ENCODE peak calls at places on chromosomes 11 and 22, in eight cellular contexts. C is body of pancreas, U is A549, I is uterus, Q is spleen, D is IMR-90, G is lower leg skin, R is K562. K is an unnamed sample.

GRCh38 chr11:83483808-83484207 is 197.6 kb upstream of the CCDC90B start:
- DNase-seq in C (no peak), U (no peak), I (no peak), Q (no peak), D (no peak), G (no peak), R (no peak), K (no peak)

GRCh38 chr11:83349371-83349770 is 63.2 kb upstream of the CCDC90B start:
- DNase-seq in C (no peak), U (no peak), I (no peak), Q (no peak), D (no peak), G (no peak), R (no peak), K (no peak)

GRCh38 chr11:42407379-42407778 is 904.4 kb upstream of the API5 start:
- DNase-seq in C (no peak), U (no peak), I (no peak), Q (no peak), D (no peak), G (no peak), R (no peak), K (no peak)

GRCh38 chr11:98194611-98195010 is 826.1 kb upstream of the CNTN5 start:
- DNase-seq in C (no peak), U (no peak), I (no peak), Q (no peak), D (no peak), G (no peak), R (peak; percentile 9), K (no peak)

GRCh38 chr11:30285416-30286121 is 37.3 kb upstream of the ARL14EP start:
- DNase-seq in C (no peak), U (no peak), I (no peak), Q (no peak), D (no peak), G (no peak), R (no peak), K (no peak)

GRCh38 chr11:60798631-60799030 is 13.5 kb downstream of the MS4A10 start:
- DNase-seq in C (no peak), U (no peak), I (no peak), Q (no peak), D (no peak), G (no peak), R (no peak), K (no peak)

GRCh38 chr11:66391322-66391721 is 19.8 kb upstream of the SLC29A2 start:
- DNase-seq in C (no peak), U (no peak), I (no peak), Q (no peak), D (no peak), G (no peak), R (no peak), K (no peak)

GRCh38 chr11:34757026-34757451 is 136.1 kb downstream of the EHF start:
- DNase-seq in C (no peak), U (peak; percentile 32), I (no peak), Q (no peak), D (no peak), G (no peak), R (no peak), K (no peak)

GRCh38 chr11:32852142-32852541 is 22.4 kb downstream of the PRRG4 start:
- DNase-seq in C (no peak), U (peak; percentile 45), I (no peak), Q (no peak), D (peak; percentile 16), G (no peak), R (no peak), K (no peak)

GRCh38 chr22:25518000-25518663 is 46.3 kb upstream of the GRK3 start:
- DNase-seq in C (no peak), U (no peak), I (no peak), Q (no peak), D (no peak), G (no peak), R (no peak), K (no peak)

GRCh38 chr11:27108809-27109208 is 68.2 kb downstream of the BBOX1 start:
- DNase-seq in C (no peak), U (no peak), I (no peak), Q (no peak), D (no peak), G (no peak), R (no peak), K (no peak)

GRCh38 chr11:69110451-69110850 is 45.3 kb upstream of the SMIM38 start:
- DNase-seq in C (no peak), U (no peak), I (no peak), Q (no peak), D (no peak), G (no peak), R (no peak), K (no peak)

GRCh38 chr11:44728491-44728910 is 1.7 kb downstream of the TSPAN18 start:
- DNase-seq in C (no peak), U (no peak), I (no peak), Q (no peak), D (no peak), G (no peak), R (no peak), K (no peak)

GRCh38 chr11:117600261-117600783 is 196.7 kb downstream of the DSCAML1 start:
- DNase-seq in C (no peak), U (no peak), I (no peak), Q (no peak), D (no peak), G (no peak), R (no peak), K (no peak)

GRCh38 chr11:120169981-120170698 is 32.2 kb upstream of the TRIM29 start:
- DNase-seq in C (no peak), U (no peak), I (no peak), Q (no peak), D (no peak), G (no peak), R (no peak), K (no peak)

GRCh38 chr11:103659743-103660142 is 376.7 kb upstream of the DDI1 start:
- DNase-seq in C (no peak), U (no peak), I (no peak), Q (no peak), D (peak; percentile 62), G (no peak), R (no peak), K (no peak)

GRCh38 chr22:44026630-44027511 is 2.8 kb downstream of the PARVB start:
- DNase-seq in C (peak; percentile 24), U (no peak), I (peak; percentile 60), Q (peak; percentile 95), D (peak; percentile 63), G (peak; percentile 85), R (peak; percentile 82), K (peak; percentile 59)
- TF ChIP-seq POLR2A in C (no peak), U (no peak), I (peak; percentile 12), Q (peak; percentile 44), D (peak; percentile 36), G (no peak), R (peak; percentile 46), K (no peak)

GRCh38 chr22:39517470-39517869 is 2.9 kb upstream of the ATF4 start:
- DNase-seq in C (no peak), U (no peak), I (no peak), Q (no peak), D (no peak), G (no peak), R (no peak), K (no peak)
- TF ChIP-seq POLR2A in C (no peak), U (no peak), I (no peak), Q (no peak), D (no peak), G (no peak), R (no peak), K (no peak)

DNA sequence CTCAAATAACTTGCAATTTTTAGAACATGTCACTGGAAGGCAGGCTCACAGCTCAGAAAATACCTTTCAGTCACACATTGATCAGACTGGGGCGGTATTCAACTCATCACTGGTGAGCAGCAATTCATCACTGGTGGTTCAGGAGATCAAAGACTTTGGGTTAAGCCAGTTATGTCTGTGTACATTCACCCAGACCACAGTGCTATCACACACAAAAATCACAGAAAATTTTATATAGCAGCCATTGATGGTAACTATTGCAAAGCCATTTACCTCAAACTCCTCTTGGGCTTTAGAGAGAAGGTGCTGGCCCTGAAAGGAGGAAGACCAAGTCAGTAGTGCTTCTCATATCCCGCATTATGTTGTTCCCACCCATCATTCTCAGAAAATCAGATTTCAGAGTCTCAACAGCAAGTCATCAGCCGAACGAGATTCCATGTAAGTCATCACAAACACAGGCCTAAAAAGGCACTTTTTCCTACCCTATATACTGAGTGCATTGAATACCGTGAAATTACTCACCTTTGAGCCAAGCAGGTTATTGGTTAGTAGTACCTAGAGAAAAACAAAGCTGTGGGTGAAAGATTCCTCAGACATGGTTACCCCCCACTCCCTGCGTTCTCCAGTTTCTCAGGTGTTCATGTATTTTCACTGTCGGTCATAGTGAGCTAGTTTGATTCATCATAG is 14.0 kb upstream of the WDR74 start:
- DNase-seq in C (no peak), U (no peak), I (no peak), Q (no peak), D (no peak), G (no peak), R (peak; percentile 14), K (no peak)
- TF ChIP-seq POLR2A in C (no peak), U (no peak), I (no peak), Q (no peak), D (no peak), G (no peak), R (peak; percentile 65), K (no peak)

GRCh38 chr11:111348147-111348546 is 30.9 kb downstream of the POU2AF1 start:
- DNase-seq in C (no peak), U (no peak), I (no peak), Q (no peak), D (no peak), G (no peak), R (no peak), K (no peak)

GRCh38 chr11:111344032-111344431 is 35.0 kb downstream of the POU2AF1 start:
- DNase-seq in C (no peak), U (peak; percentile 49), I (peak; percentile 81), Q (no peak), D (peak; percentile 79), G (peak; percentile 59), R (no peak), K (no peak)

GRCh38 chr11:111349191-111349695 is 29.8 kb downstream of the POU2AF1 start:
- DNase-seq in C (no peak), U (no peak), I (no peak), Q (no peak), D (no peak), G (no peak), R (no peak), K (no peak)

GRCh38 chr11:111347723-111348115 is 31.4 kb downstream of the POU2AF1 start:
- DNase-seq in C (no peak), U (no peak), I (no peak), Q (no peak), D (peak; percentile 28), G (peak; percentile 14), R (no peak), K (no peak)

DNA sequence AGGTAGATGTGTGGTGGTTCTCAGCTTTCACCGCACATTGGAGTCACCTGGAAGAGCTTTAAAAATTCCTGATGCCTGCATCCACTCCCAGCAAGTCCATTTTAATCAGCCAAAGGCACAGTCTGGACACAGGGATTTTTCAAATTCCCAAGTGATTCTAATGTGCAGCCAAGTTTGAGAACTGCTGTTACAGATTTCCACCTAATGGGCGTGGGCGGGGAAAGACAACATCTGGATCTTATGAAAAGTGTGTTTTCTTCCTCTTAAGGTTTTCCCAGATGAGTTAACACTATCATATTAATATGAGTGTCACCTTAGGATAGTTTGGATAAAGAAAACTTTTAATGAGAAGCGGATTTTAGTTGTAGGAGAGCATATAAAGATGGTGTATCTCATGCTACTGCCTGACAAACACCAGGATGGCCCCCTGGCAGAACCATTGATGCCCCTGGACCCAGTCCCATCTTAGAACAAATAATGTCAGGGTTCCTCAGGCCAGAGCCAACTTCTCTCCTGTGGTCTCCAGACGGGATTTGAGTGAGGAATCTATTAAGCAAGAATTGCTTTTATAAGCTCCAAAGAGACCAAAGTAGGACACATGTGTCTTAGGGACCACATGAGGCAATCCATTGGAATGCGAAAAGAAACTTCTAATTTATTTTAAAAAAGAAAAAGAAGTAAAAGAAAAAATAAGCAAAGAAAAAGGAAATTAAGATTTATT is 31.9 kb downstream of the POU2AF1 start:
- DNase-seq in C (no peak), U (no peak), I (peak; percentile 49), Q (no peak), D (no peak), G (peak; percentile 15), R (no peak), K (peak; percentile 62)
- TF ChIP-seq POLR2A in C (no peak), U (no peak), I (no peak), Q (no peak), D (no peak), G (no peak), R (no peak), K (no peak)